ENCODE peak calls at places on chromosomes 2 and 18, in ten cellular contexts. W, O, C, Y, K, B, Q, R, J and H are unnamed samples.

GRCh38 chr2:28471214-28471613 is 24.6 kb upstream of the PLB1 start:
- DNase-seq in W (no peak), O (no peak), C (no peak), Y (no peak), K (no peak), B (no peak), Q (peak; percentile 73), R (no peak), J (no peak), H (peak; percentile 29)

GRCh38 chr2:124024491-124025348 is at the start of gene CNTNAP5:
- DNase-seq in W (peak; percentile 88), O (no peak), C (no peak), Y (no peak), K (peak; percentile 52), B (no peak), Q (peak; percentile 62), R (peak; percentile 73), J (no peak), H (peak; percentile 54)

GRCh38 chr2:240213226-240213475 is 72.7 kb upstream of the OTOS start:
- DNase-seq in W (no peak), O (no peak), C (no peak), Y (no peak), K (no peak), B (no peak), Q (no peak), R (no peak), J (no peak), H (no peak)

GRCh38 chr18:68455229-68455603 is 259.7 kb downstream of the TMX3 start:
- DNase-seq in W (no peak), O (no peak), C (no peak), Y (no peak), K (no peak), B (no peak), Q (no peak), R (no peak), J (no peak), H (no peak)

GRCh38 chr2:55311444-55311870 is 42.4 kb upstream of the MTIF2 start:
- DNase-seq in W (no peak), O (no peak), C (no peak), Y (no peak), K (peak; percentile 63), B (peak; percentile 73), Q (no peak), R (no peak), J (no peak), H (no peak)

GRCh38 chr2:225177098-225177497 is 134.8 kb upstream of the DOCK10 start:
- DNase-seq in W (no peak), O (no peak), C (no peak), Y (no peak), K (peak; percentile 39), B (peak; percentile 71), Q (no peak), R (no peak), J (no peak), H (no peak)

GRCh38 chr2:85523062-85523905 is 15.7 kb upstream of the MAT2A start:
- DNase-seq in W (no peak), O (no peak), C (no peak), Y (no peak), K (no peak), B (no peak), Q (no peak), R (no peak), J (no peak), H (no peak)

GRCh38 chr2:8431446-8432125 is 250.3 kb upstream of the ID2 start:
- DNase-seq in W (no peak), O (no peak), C (no peak), Y (no peak), K (no peak), B (peak; percentile 33), Q (no peak), R (no peak), J (no peak), H (no peak)

GRCh38 chr2:35503738-35504160 is 851.8 kb upstream of the CRIM1 start:
- DNase-seq in W (no peak), O (no peak), C (no peak), Y (no peak), K (no peak), B (no peak), Q (no peak), R (no peak), J (no peak), H (no peak)

GRCh38 chr18:35635171-35635570 is 53.6 kb downstream of the GALNT1 start:
- DNase-seq in W (no peak), O (no peak), C (peak; percentile 34), Y (no peak), K (peak; percentile 44), B (peak; percentile 58), Q (no peak), R (no peak), J (no peak), H (peak; percentile 28)

GRCh38 chr2:203893386-203893785 is 25.8 kb downstream of the CTLA4 start:
- DNase-seq in W (no peak), O (no peak), C (no peak), Y (no peak), K (peak; percentile 83), B (peak; percentile 58), Q (no peak), R (no peak), J (no peak), H (no peak)

GRCh38 chr2:53442783-53443182 is 324.8 kb upstream of the CHAC2 start:
- DNase-seq in W (peak; percentile 56), O (no peak), C (peak; percentile 11), Y (no peak), K (no peak), B (no peak), Q (no peak), R (peak; percentile 74), J (no peak), H (peak; percentile 7)

GRCh38 chr2:100765481-100765880 is 54.5 kb upstream of the NPAS2 start:
- DNase-seq in W (no peak), O (no peak), C (no peak), Y (no peak), K (no peak), B (no peak), Q (no peak), R (no peak), J (no peak), H (no peak)

GRCh38 chr18:12645264-12645663 is 12.6 kb downstream of the SPIRE1 start:
- DNase-seq in W (no peak), O (no peak), C (no peak), Y (no peak), K (no peak), B (no peak), Q (no peak), R (no peak), J (no peak), H (no peak)

DNA sequence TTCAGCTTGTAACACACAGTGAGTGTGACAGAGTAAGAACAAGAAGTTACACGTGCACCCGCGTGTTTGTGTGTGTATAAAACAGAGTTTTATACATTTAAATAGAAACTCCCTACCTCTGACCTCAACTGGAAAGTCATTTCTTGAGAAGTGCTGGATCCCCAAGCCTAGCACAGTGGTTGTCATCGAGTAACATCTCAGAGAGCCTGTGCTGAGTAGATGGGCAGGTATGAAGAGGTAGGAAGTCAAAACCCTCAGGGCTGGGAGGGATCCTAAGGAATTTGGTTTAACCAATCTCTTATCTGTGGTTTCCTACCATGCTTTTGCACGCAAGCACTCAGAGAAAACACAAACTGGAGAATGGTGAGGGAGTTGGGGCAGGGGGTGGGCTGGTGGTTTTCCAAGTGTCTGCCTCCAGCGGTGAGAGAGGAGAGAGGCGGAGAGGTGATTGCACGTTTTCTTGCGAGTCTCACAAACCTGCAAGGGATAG is 9.2 kb downstream of the ACOXL start:
- DNase-seq in W (peak; percentile 35), O (no peak), C (no peak), Y (no peak), K (no peak), B (no peak), Q (no peak), R (no peak), J (no peak), H (no peak)
- TF ChIP-seq CTCF in W (no peak), O (no peak), C (no peak), Y (no peak), K (no peak), B (no peak), Q (no peak), R (no peak), J (no peak), H (no peak)

GRCh38 chr2:59333007-59333406 is 1091.9 kb upstream of the FANCL start:
- DNase-seq in W (no peak), O (no peak), C (no peak), Y (no peak), K (no peak), B (no peak), Q (no peak), R (no peak), J (no peak), H (no peak)
- TF ChIP-seq CTCF in W (no peak), O (no peak), C (no peak), Y (no peak), K (no peak), B (no peak), Q (no peak), R (no peak), J (no peak), H (no peak)

DNA sequence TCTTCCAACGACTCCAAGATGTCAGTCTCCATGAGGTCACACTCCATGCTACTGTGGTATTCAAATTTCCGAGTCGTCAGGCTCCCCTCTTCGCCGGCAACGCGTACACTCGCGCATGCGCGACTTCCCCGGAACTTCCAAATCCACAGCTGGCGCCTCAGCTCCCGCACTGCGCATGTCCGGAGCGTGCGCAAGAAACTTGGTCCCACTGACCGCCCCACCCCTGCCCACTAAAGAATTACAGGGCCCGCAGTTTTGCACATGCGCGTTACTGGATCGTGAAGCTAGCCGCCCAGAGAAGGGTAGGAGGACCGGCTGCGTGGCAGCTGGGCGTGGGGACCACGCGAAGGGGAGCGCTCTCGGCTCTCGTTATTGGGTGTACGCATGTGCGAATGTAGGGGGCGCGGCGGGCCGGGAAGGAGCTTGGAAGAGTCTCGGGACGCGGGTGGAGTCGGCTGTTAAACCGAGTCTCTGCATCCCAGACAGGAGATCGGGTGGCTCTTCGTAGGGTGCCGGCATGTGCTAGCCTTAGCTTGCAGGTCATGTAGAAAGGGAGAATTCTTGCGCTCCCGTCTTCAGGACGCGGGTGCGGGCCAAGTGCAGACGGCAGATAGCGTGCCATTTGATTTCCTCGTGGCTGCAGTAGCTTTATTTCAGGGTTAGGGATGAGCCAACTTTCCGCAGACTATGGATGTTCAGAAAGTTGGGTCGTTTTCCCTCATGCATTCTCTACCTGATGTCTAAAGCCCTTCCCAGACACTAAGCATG is at the start of gene FAM98A:
- DNase-seq in W (peak; percentile 93), O (peak; percentile 94), C (peak; percentile 96), Y (peak; percentile 96), K (peak; percentile 99), B (peak; percentile 99), Q (peak; percentile 99), R (peak; percentile 100), J (peak; percentile 99), H (peak; percentile 99)
- TF ChIP-seq CTCF in W (no peak), O (peak; percentile 9), C (no peak), Y (no peak), K (peak; percentile 15), B (peak; percentile 20), Q (no peak), R (peak; percentile 22), J (peak; percentile 4), H (peak; percentile 5)

DNA sequence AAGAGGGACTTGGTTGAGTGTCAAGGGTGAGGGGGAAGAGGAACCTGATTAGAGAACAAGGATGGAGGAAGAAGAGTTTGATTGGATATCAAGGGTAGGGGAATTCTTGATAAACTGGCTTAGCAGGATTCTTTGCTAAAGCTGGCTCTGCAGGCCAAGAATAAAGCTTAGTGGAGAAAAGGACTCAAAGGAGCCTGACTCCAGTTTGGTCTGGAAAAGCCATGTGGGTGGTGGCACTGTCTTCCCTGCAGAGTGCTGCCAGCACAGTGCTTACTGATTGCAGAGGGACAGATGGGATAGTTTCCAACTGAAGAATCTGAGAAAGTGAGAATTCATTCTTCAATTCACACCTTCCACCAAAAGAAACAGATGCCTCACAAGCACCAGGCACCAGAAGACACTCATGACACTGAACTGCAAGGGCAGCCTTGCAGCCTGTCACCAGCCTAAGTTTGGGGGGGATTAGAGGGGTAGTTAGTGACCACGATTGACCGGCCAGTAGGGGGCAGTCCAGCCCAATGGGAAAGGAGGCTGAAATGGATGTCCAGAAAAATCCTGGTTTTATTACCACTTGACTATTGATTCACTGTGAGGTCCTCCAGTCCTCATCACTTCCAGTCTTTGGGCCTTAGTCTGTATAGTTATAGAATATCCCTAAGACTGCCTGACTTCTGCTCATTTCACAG is 334.5 kb downstream of the SMAD2 start:
- DNase-seq in W (peak; percentile 81), O (peak; percentile 2), C (peak; percentile 6), Y (peak; percentile 10), K (no peak), B (no peak), Q (peak; percentile 56), R (peak; percentile 78), J (no peak), H (peak; percentile 32)
- TF ChIP-seq CTCF in W (peak; percentile 77), O (peak; percentile 78), C (no peak), Y (peak; percentile 62), K (no peak), B (peak; percentile 22), Q (peak; percentile 48), R (peak; percentile 80), J (no peak), H (peak; percentile 53)